ENCODE peak calls at places on chromosomes 13 and 19, in ten cellular contexts. V is IMR-90; G is cardiac muscle cell; D is body of pancreas; M is brain microvascular endothelial cell; A is dorsolateral prefrontal cortex; Y is CD8-positive, alpha-beta T cell; S is tibial nerve; R is Peyer's patch; P is endothelial cell of umbilical vein. H is an unnamed sample.
A peak's percentile ranks its signal among the peaks of the same experiment; 100 is the strongest.

GRCh38 chr19:40084948-40085347 is 5.8 kb downstream of the ZNF780A start:
- DNase-seq in P (no peak), Y (no peak), D (no peak), M (no peak), S (no peak), V (no peak), G (peak; percentile 18), A (no peak), R (no peak), H (no peak)

GRCh38 chr19:41302624-41303351 is 7.2 kb upstream of the CCDC97 start:
- DNase-seq in G (no peak), Y (peak; percentile 82), D (no peak), R (peak; percentile 89), M (no peak), A (no peak), S (no peak), P (no peak), V (no peak), H (no peak)

GRCh38 chr19:1247747-1248453 is 483 bp upstream of the MIDN start:
- DNase-seq in P (peak; percentile 90), A (no peak), Y (peak; percentile 79), G (peak; percentile 60), S (no peak), R (peak; percentile 84), M (peak; percentile 42), V (peak; percentile 70), D (peak; percentile 88), H (peak; percentile 71)

GRCh38 chr13:27171244-27171829 is at the start of gene USP12:
- DNase-seq in A (no peak), M (no peak), R (peak; percentile 31), Y (peak; percentile 58), G (peak; percentile 39), D (peak; percentile 15), V (peak; percentile 22), P (peak; percentile 39), S (peak; percentile 14), H (peak; percentile 61)

GRCh38 chr13:113649212-113649611 is 8.8 kb downstream of the ATP4B start:
- DNase-seq in A (peak; percentile 6), G (no peak), M (no peak), D (no peak), R (no peak), V (no peak), S (no peak), P (no peak), Y (no peak), H (no peak)

GRCh38 chr19:29588095-29588494 is 18.0 kb upstream of the POP4 start:
- DNase-seq in R (no peak), V (no peak), M (no peak), Y (no peak), D (no peak), P (no peak), S (no peak), G (no peak), A (no peak), H (no peak)

GRCh38 chr13:20525144-20525600 is 485 bp downstream of the CRYL1 start:
- DNase-seq in M (no peak), P (peak; percentile 46), V (no peak), A (peak; percentile 42), Y (no peak), G (peak; percentile 14), S (peak; percentile 25), R (peak; percentile 29), D (peak; percentile 34), H (no peak)

GRCh38 chr13:36787181-36787580 is 31.8 kb upstream of the RFXAP start:
- DNase-seq in A (no peak), M (no peak), V (no peak), S (no peak), P (no peak), G (no peak), R (no peak), D (no peak), Y (no peak), H (no peak)

GRCh38 chr13:94176576-94176975 is 302.9 kb downstream of the DCT start:
- DNase-seq in V (no peak), S (no peak), G (no peak), A (no peak), Y (no peak), P (no peak), D (no peak), R (no peak), M (no peak), H (no peak)

DNA sequence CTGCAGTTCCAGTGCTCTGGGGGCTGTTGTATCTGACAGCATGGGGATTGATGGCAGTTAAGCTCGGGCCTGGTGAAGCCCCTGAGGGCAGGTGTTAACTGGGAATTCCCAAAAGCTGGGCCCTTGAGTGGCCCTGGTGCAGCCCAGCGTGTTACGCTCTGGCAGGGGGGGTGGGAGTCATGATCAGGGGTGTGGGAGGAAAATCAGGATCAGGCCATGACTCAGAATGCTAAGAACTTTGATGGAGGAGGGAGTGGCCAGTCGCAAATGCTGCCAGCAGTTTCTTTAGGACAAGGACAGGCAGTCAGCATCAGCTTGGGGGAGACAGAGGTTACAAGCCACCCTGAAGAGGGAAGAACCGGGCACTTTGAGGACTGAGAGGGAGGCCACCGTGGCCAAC is 19.6 kb downstream of the AP2A1 start:
- DNase-seq in Y (no peak), P (no peak), A (no peak), G (peak; percentile 20), M (peak; percentile 23), R (no peak), S (no peak), D (no peak), V (peak; percentile 53), H (peak; percentile 24)
- H3K27ac ChIP-seq in Y (no peak overlapping the region), P (no peak overlapping the region), A (no peak overlapping the region), G (peak overlapping the region; percentile 78), M (no peak overlapping the region), R (no peak overlapping the region), S (no peak overlapping the region), D (no peak overlapping the region), V (peak overlapping the region; percentile 5), H (no peak overlapping the region)

GRCh38 chr19:45767881-45768643 is 990 bp downstream of the SIX5 start:
- DNase-seq in D (peak; percentile 86), R (peak; percentile 29), G (peak; percentile 77), Y (no peak), P (peak; percentile 72), A (no peak), M (peak; percentile 45), S (peak; percentile 53), V (peak; percentile 65), H (peak; percentile 53)

GRCh38 chr19:45767410-45767880 is 1.6 kb downstream of the SIX5 start:
- DNase-seq in R (no peak), S (peak; percentile 82), V (peak; percentile 89), Y (no peak), A (no peak), D (peak; percentile 87), G (peak; percentile 93), P (peak; percentile 70), M (peak; percentile 79), H (peak; percentile 85)

GRCh38 chr19:45765365-45766292 is 3.4 kb downstream of the SIX5 start:
- DNase-seq in A (no peak), V (no peak), P (no peak), D (no peak), G (no peak), M (no peak), Y (no peak), S (no peak), R (no peak), H (no peak)

GRCh38 chr19:45766293-45766918 is 2.6 kb downstream of the SIX5 start:
- DNase-seq in D (peak; percentile 76), G (no peak), M (no peak), Y (no peak), S (no peak), P (no peak), R (no peak), A (no peak), V (no peak), H (no peak)

DNA sequence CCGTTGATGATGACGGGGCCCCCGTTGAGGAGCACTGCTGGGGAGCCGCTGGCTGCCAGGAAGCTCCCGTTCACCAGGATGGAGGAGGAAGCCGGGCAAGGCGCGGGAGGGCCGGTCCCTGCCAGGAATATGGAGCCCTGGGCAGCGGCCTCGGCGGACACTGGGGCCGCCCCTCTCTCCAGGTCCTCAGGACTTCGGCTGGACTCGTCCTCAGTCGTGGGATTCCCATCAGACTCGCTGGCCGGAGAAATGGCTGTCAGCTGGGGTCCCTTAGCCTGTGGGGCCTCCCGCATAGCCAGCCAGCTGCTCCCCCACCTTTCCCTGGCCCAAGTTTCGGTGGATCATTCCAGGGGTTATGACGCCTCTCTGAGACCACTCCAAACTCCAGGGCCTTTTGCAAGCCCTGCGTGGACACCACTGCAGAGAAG is 2.1 kb downstream of the SIX5 start:
- DNase-seq in R (no peak), M (no peak), S (no peak), V (peak; percentile 16), Y (no peak), A (no peak), G (no peak), P (no peak), D (peak; percentile 32), H (peak; percentile 51)
- H3K4me3 ChIP-seq in R (peak overlapping the region; percentile 86), M (peak overlapping the region; percentile 79), S (peak overlapping the region; percentile 91), V (peak overlapping the region; percentile 62), Y (no peak overlapping the region), A (peak overlapping the region; percentile 64), G (peak overlapping the region; percentile 59), P (peak overlapping the region; percentile 92), D (peak overlapping the region; percentile 60), H (peak overlapping the region; percentile 64)

GRCh38 chr19:5867201-5868136 is 2.9 kb downstream of the FUT5 start:
- DNase-seq in G (no peak), R (no peak), S (no peak), A (no peak), Y (no peak), D (no peak), M (no peak), V (no peak), P (no peak), H (no peak)

GRCh38 chr19:5873617-5874199 is 3.4 kb upstream of the FUT5 start:
- DNase-seq in S (no peak), A (no peak), P (no peak), R (no peak), D (no peak), M (no peak), Y (no peak), G (no peak), V (no peak), H (no peak)

GRCh38 chr19:5865772-5866171 is 4.6 kb downstream of the FUT5 start:
- DNase-seq in M (no peak), A (no peak), P (no peak), G (no peak), S (no peak), R (no peak), Y (no peak), V (no peak), D (no peak), H (no peak)

GRCh38 chr19:5870986-5871394 is 650 bp upstream of the FUT5 start:
- DNase-seq in M (no peak), G (peak; percentile 42), Y (no peak), R (no peak), D (no peak), A (no peak), S (no peak), P (no peak), V (no peak), H (no peak)
- H3K27ac ChIP-seq in M (no peak overlapping the region), G (no peak overlapping the region), Y (no peak overlapping the region), R (no peak overlapping the region), D (no peak overlapping the region), A (no peak overlapping the region), S (no peak overlapping the region), P (no peak overlapping the region), V (peak overlapping the region; percentile 16), H (no peak overlapping the region)

DNA sequence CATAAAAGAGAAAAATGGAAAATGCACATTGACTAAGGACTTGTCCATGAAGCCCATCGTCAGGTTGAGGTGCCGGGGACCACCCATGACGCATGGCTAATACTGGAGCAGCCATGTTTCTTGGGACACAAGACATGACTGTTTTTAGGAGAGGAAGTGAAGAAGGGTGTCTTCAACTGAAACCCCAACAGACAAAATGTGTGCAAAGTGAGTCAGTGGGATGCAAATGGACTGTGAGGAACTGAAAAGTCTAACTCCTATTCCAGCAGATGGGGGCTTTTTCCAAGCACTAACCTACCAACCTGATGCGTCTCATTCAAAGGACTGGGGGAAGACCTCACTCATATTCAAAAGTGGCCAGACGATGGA is 459.3 kb downstream of the FOXO1 start:
- DNase-seq in R (peak; percentile 39), G (no peak), P (no peak), V (no peak), M (no peak), D (no peak), A (no peak), S (no peak), Y (peak; percentile 71), H (no peak)
- H3K4me3 ChIP-seq in R (no peak overlapping the region), G (no peak overlapping the region), P (no peak overlapping the region), V (no peak overlapping the region), M (no peak overlapping the region), D (no peak overlapping the region), A (no peak overlapping the region), S (no peak overlapping the region), Y (no peak overlapping the region), H (no peak overlapping the region)